ENCODE peak calls at places on chromosomes 12 and 14, in seven cellular contexts. F is Right ventricle myocardium superior; M is effector memory CD8-positive, alpha-beta T cell; L is activated B cell treated with CpG ODN at 0.5 μM for 24 hours; D is left lobe of liver; Z is heart left ventricle; C is activated CD8-positive, alpha-beta memory T cell treated with anti-CD3 and anti-CD28 coated beads, Interleukin-2, amount 10 ng/mL, durations not matched to agents 7 days and 5 days. N is an unnamed sample.

GRCh38 chr14:62071029-62071428 is 308.8 kb downstream of the SNAPC1 start:
- ATAC-seq in L (no peak), F (no peak), Z (no peak), M (no peak), C (no peak), D (no peak), N (no peak)

GRCh38 chr14:32709072-32709471 is 229.6 kb upstream of the NPAS3 start:
- ATAC-seq in M (no peak), Z (peak), D (peak), L (no peak), F (peak), C (no peak), N (no peak)

GRCh38 chr12:15602051-15602672 is 187.0 kb downstream of the EPS8 start:
- ATAC-seq in Z (no peak), C (no peak), M (no peak), F (no peak), D (no peak), L (no peak), N (no peak)

GRCh38 chr12:51127050-51127729 is 43.8 kb upstream of the CSRNP2 start:
- ATAC-seq in M (no peak), L (no peak), C (no peak), F (no peak), D (no peak), Z (no peak), N (no peak)

GRCh38 chr14:75804570-75805275 is 143.7 kb downstream of the TTLL5 start:
- ATAC-seq in F (peak), L (no peak), M (no peak), C (no peak), Z (peak), D (no peak), N (no peak)

GRCh38 chr12:125861299-125862281 is 796.4 kb downstream of the AACS start:
- ATAC-seq in F (peak), L (no peak), D (peak), Z (peak), C (no peak), M (no peak), N (no peak)

GRCh38 chr14:39393289-39393688 is 38.9 kb downstream of the FBXO33 start:
- ATAC-seq in F (no peak), L (no peak), D (no peak), Z (no peak), M (no peak), C (no peak), N (no peak)

GRCh38 chr12:51926064-51926632 is 18.8 kb downstream of the ACVRL1 start:
- ATAC-seq in M (no peak), D (peak), L (no peak), Z (peak), C (no peak), F (no peak), N (no peak)

GRCh38 chr12:92854344-92854743 is 74.8 kb downstream of the EEA1 start:
- ATAC-seq in D (peak), Z (no peak), C (no peak), F (no peak), M (no peak), L (no peak), N (no peak)

GRCh38 chr12:1519642-1520041 is 74.7 kb downstream of the FBXL14 start:
- ATAC-seq in Z (no peak), M (no peak), C (no peak), F (no peak), D (no peak), L (no peak), N (no peak)

GRCh38 chr14:102389261-102389660 is 26.5 kb downstream of the TECPR2 start:
- ATAC-seq in M (no peak), D (no peak), L (no peak), F (no peak), Z (no peak), C (no peak), N (no peak)

GRCh38 chr14:30982583-30982982 is 42.9 kb upstream of the AP4S1 start:
- ATAC-seq in C (no peak), F (no peak), M (no peak), L (peak), D (no peak), Z (no peak), N (no peak)

GRCh38 chr12:114006482-114007425 is 40.6 kb upstream of the RBM19 start:
- ATAC-seq in C (no peak), Z (no peak), D (peak), M (no peak), L (no peak), F (no peak), N (no peak)

GRCh38 chr14:77603654-77604270 is 12.7 kb downstream of the SPTLC2 start:
- ATAC-seq in L (no peak), F (peak), C (no peak), Z (peak), D (peak), M (no peak), N (no peak)

GRCh38 chr14:24309538-24310386 is at the start of gene LTB4R2:
- ATAC-seq in C (no peak), L (no peak), Z (no peak), D (no peak), F (no peak), M (no peak), N (no peak)

GRCh38 chr14:37819155-37820015 is 224.0 kb downstream of the TTC6 start:
- ATAC-seq in Z (no peak), L (no peak), D (no peak), M (no peak), F (no peak), C (no peak), N (no peak)

GRCh38 chr14:73221945-73222344 is 15.4 kb upstream of the PAPLN start:
- ATAC-seq in D (no peak), Z (no peak), F (no peak), L (no peak), C (no peak), M (no peak), N (no peak)

GRCh38 chr12:22494319-22494718 is 50.0 kb downstream of the C2CD5 start:
- ATAC-seq in M (no peak), L (no peak), Z (no peak), C (no peak), F (no peak), D (no peak), N (no peak)

GRCh38 chr12:55830601-55831406 is 1.4 kb upstream of the DNAJC14 start:
- ATAC-seq in Z (peak), D (no peak), L (no peak), C (no peak), M (no peak), F (peak), N (no peak)

GRCh38 chr14:102508410-102508773 is 1.2 kb downstream of the ANKRD9 start:
- ATAC-seq in Z (peak), L (no peak), D (peak), M (no peak), F (peak), C (no peak), N (no peak)

GRCh38 chr14:97777622-97778021 is 980.4 kb downstream of the VRK1 start:
- ATAC-seq in M (no peak), D (no peak), C (no peak), F (no peak), Z (no peak), L (no peak), N (no peak)

GRCh38 chr14:34450542-34450915 is 11.5 kb downstream of the SPTSSA start:
- ATAC-seq in C (no peak), M (no peak), F (no peak), D (peak), L (no peak), Z (no peak), N (no peak)

GRCh38 chr14:72888636-72889201 is 5.2 kb downstream of the DPF3 start:
- ATAC-seq in M (no peak), D (no peak), L (no peak), Z (no peak), C (no peak), F (no peak), N (no peak)

GRCh38 chr14:65237956-65238355 is 135.6 kb upstream of the MAX start:
- ATAC-seq in C (no peak), L (no peak), Z (no peak), F (no peak), M (no peak), D (no peak), N (no peak)

GRCh38 chr14:68473050-68473449 is 319.8 kb downstream of the ZFP36L1 start:
- ATAC-seq in F (peak), L (no peak), C (no peak), M (no peak), D (peak), Z (no peak), N (no peak)

GRCh38 chr14:72892879-72893635 is 844 bp downstream of the DPF3 start:
- ATAC-seq in F (peak), L (peak), D (peak), Z (peak), C (peak), M (peak), N (peak)

GRCh38 chr12:119239040-119239439 is 60.3 kb downstream of the HSPB8 start:
- ATAC-seq in C (no peak), D (no peak), Z (peak), M (no peak), L (no peak), F (no peak), N (no peak)

GRCh38 chr14:73752297-73752992 is 38.3 kb upstream of the PNMA1 start:
- ATAC-seq in M (peak), L (no peak), F (peak), Z (peak), C (peak), D (peak), N (no peak)

GRCh38 chr12:4881665-4882064 is 28.0 kb upstream of the KCNA1 start:
- ATAC-seq in L (no peak), M (no peak), C (no peak), F (peak), Z (peak), D (no peak), N (no peak)

GRCh38 chr12:12798480-12798879 is 13.0 kb downstream of the APOLD1 start:
- ATAC-seq in D (no peak), Z (no peak), L (no peak), F (no peak), C (no peak), M (no peak), N (no peak)

GRCh38 chr12:6294533-6295186 is 15.8 kb upstream of the PLEKHG6 start:
- ATAC-seq in D (peak), F (peak), L (no peak), Z (no peak), M (no peak), C (no peak), N (no peak)

N was measured in stimulated activated memory B cell treated with anti-CD40 and anti-IgM and Interleukin-4, amounts not matched to agents 10 μg/mL and 1 μg/mL and 100 μg/mL, for 72 hours.